ENCODE peak calls at places on chromosome 12, in eight cellular contexts. J, V, U, H, P, L, G and Q are unnamed samples.

GRCh38 chr12:34400986-34401658 is 378.8 kb downstream of the ALG10 start:
- DNase-seq in J (no peak), V (no peak), U (no peak), H (peak), P (no peak), L (no peak), G (peak), Q (no peak)

GRCh38 chr12:57899010-57899662 is 42.2 kb upstream of the ATP23 start:
- DNase-seq in J (peak), V (peak), U (no peak), H (no peak), P (peak), L (peak), G (no peak), Q (peak)

GRCh38 chr12:100842156-100842555 is 47.6 kb downstream of the ANO4 start:
- DNase-seq in J (no peak), V (no peak), U (no peak), H (no peak), P (no peak), L (peak), G (no peak), Q (no peak)

GRCh38 chr12:131916306-131917138 is 12.6 kb upstream of the PUS1 start:
- DNase-seq in J (no peak), V (no peak), U (no peak), H (no peak), P (no peak), L (no peak), G (no peak), Q (no peak)

GRCh38 chr12:111692575-111693210 is 6.8 kb downstream of the ACAD10 start:
- DNase-seq in J (no peak), V (no peak), U (no peak), H (no peak), P (no peak), L (no peak), G (no peak), Q (no peak)

GRCh38 chr12:108516511-108517275 is 1.6 kb downstream of the FICD start:
- DNase-seq in J (no peak), V (no peak), U (peak), H (no peak), P (no peak), L (no peak), G (no peak), Q (no peak)

GRCh38 chr12:118456741-118457140 is 80.4 kb downstream of the SUDS3 start:
- DNase-seq in J (no peak), V (no peak), U (no peak), H (no peak), P (no peak), L (no peak), G (no peak), Q (no peak)

GRCh38 chr12:4137441-4137840 is 136.1 kb upstream of the CCND2 start:
- DNase-seq in J (no peak), V (no peak), U (no peak), H (no peak), P (no peak), L (no peak), G (no peak), Q (no peak)

GRCh38 chr12:77163068-77163810 is 97.9 kb upstream of the E2F7 start:
- DNase-seq in J (no peak), V (no peak), U (no peak), H (no peak), P (no peak), L (no peak), G (no peak), Q (no peak)

GRCh38 chr12:123912415-123913385 is 59.9 kb downstream of the CCDC92 start:
- DNase-seq in J (no peak), V (no peak), U (peak), H (no peak), P (no peak), L (no peak), G (no peak), Q (no peak)

GRCh38 chr12:92503977-92504966 is 198.5 kb upstream of the PLEKHG7 start:
- DNase-seq in J (no peak), V (no peak), U (no peak), H (peak), P (no peak), L (peak), G (no peak), Q (peak)

GRCh38 chr12:73383584-73384229 is 1111.5 kb downstream of the TRHDE start:
- DNase-seq in J (no peak), V (no peak), U (no peak), H (no peak), P (no peak), L (no peak), G (no peak), Q (no peak)

GRCh38 chr12:105060715-105061378 is 23.4 kb downstream of the ALDH1L2 start:
- DNase-seq in J (no peak), V (no peak), U (no peak), H (no peak), P (no peak), L (no peak), G (no peak), Q (no peak)

GRCh38 chr12:122527478-122527944 is 462 bp downstream of the KNTC1 start:
- DNase-seq in J (no peak), V (no peak), U (peak), H (no peak), P (no peak), L (peak), G (no peak), Q (no peak)

GRCh38 chr12:3832738-3833137 is 40.5 kb downstream of the PARP11 start:
- DNase-seq in J (no peak), V (no peak), U (no peak), H (no peak), P (no peak), L (peak), G (no peak), Q (no peak)

GRCh38 chr12:124525455-124525854 is 42.0 kb downstream of the NCOR2 start:
- DNase-seq in J (no peak), V (no peak), U (no peak), H (no peak), P (no peak), L (no peak), G (no peak), Q (peak)

GRCh38 chr12:54220092-54220557 is 31.3 kb upstream of the SMUG1 start:
- DNase-seq in J (peak), V (peak), U (peak), H (peak), P (peak), L (peak), G (peak), Q (peak)

GRCh38 chr12:42163913-42164312 is 19.2 kb upstream of the GXYLT1 start:
- DNase-seq in J (peak), V (no peak), U (no peak), H (no peak), P (no peak), L (no peak), G (no peak), Q (no peak)